ENCODE peak calls at places on chromosomes 7 and 10, in ten cellular contexts. L is adipocyte; F is stimulated activated CD8-positive, alpha-beta memory T cell treated with anti-CD3 and anti-CD28 coated beads, Interleukin-4, amount 100 ng/mL, for 48 hours; H is GM13977; I is stimulated activated CD4-positive, alpha-beta T cell treated with anti-CD3 and anti-CD28 coated beads, TNF-alpha, amount 100 ng/mL, for 24 hours; B is neural crest cell; Z is H54; S is naive B cell; X is GM10248; W is body of pancreas. R is an unnamed sample.

GRCh38 chr7:95986136-95986535 is 213.8 kb downstream of the DYNC1I1 start:
- DNase-seq in W (no peak), Z (no peak), H (no peak), I (no peak), X (no peak), B (no peak), S (no peak), L (no peak), F (no peak), R (no peak)

GRCh38 chr10:53957401-53957800 is 843.6 kb downstream of the PCDH15 start:
- DNase-seq in W (no peak), F (no peak), X (no peak), L (no peak), Z (no peak), S (no peak), H (no peak), B (no peak), I (no peak), R (no peak)

GRCh38 chr10:17951868-17952371 is at the start of gene SLC39A12:
- DNase-seq in X (no peak), L (peak; percentile 5), H (no peak), Z (no peak), I (no peak), B (no peak), W (no peak), F (no peak), S (no peak), R (no peak)

GRCh38 chr10:133455611-133456031 is 1.9 kb downstream of the SCART1 start:
- DNase-seq in X (no peak), H (no peak), S (no peak), Z (no peak), W (no peak), F (no peak), B (no peak), L (no peak), I (no peak), R (no peak)

GRCh38 chr7:14604606-14605005 is 297.9 kb downstream of the DGKB start:
- DNase-seq in L (peak; percentile 15), H (no peak), X (no peak), F (no peak), Z (no peak), B (no peak), I (no peak), S (no peak), W (no peak), R (no peak)

GRCh38 chr7:836429-836828 is 4.2 kb downstream of the SUN1 start:
- DNase-seq in H (no peak), L (peak; percentile 25), W (no peak), I (no peak), F (no peak), S (no peak), B (peak; percentile 14), X (no peak), Z (no peak), R (no peak)

GRCh38 chr7:28318126-28318762 is 94.1 kb upstream of the CREB5 start:
- DNase-seq in L (no peak), H (no peak), B (no peak), Z (no peak), W (no peak), I (no peak), F (no peak), S (no peak), X (no peak), R (no peak)

GRCh38 chr10:71811351-71811750 is 38.0 kb upstream of the VSIR start:
- DNase-seq in X (no peak), I (no peak), Z (no peak), H (no peak), F (no peak), S (no peak), B (no peak), W (no peak), L (no peak), R (peak; percentile 78)

GRCh38 chr7:4129481-4130122 is 552.5 kb upstream of the FOXK1 start:
- DNase-seq in X (no peak), H (no peak), Z (no peak), I (no peak), S (no peak), W (peak; percentile 60), F (no peak), B (no peak), L (no peak), R (peak; percentile 66)

GRCh38 chr7:112788778-112789343 is 1.3 kb downstream of the TMEM168 start:
- DNase-seq in Z (no peak), B (no peak), H (no peak), X (no peak), I (no peak), L (no peak), F (no peak), W (no peak), S (no peak), R (no peak)

GRCh38 chr7:23618241-23618640 is 21.1 kb downstream of the CCDC126 start:
- DNase-seq in Z (no peak), X (no peak), F (no peak), H (no peak), W (no peak), I (no peak), S (no peak), L (no peak), B (no peak), R (no peak)

GRCh38 chr10:17510242-17510908 is 56.0 kb upstream of the ST8SIA6 start:
- DNase-seq in L (no peak), I (no peak), H (peak; percentile 14), B (no peak), S (no peak), X (peak; percentile 49), Z (no peak), W (no peak), F (no peak), R (no peak)

GRCh38 chr10:55820478-55820877 is 540.6 kb downstream of the ZWINT start:
- DNase-seq in B (no peak), L (no peak), X (no peak), H (no peak), W (no peak), S (no peak), F (no peak), I (no peak), Z (no peak), R (no peak)

R was measured in spleen.